ENCODE peak calls at places on chromosome 18, in four cellular contexts. One of them, this sample, is unnamed.

GRCh38 chr18:31364190-31364589 is 12.4 kb upstream of the DSG4 start:
- DNase-seq in cardiac muscle cell: no peak
- DNase-seq in right lobe of liver: no peak
- DNase-seq in fibroblast of lung: no peak
- DNase-seq in this sample: no peak

GRCh38 chr18:68915066-68915465 is 117.2 kb downstream of the CCDC102B start:
- DNase-seq in cardiac muscle cell: no peak
- DNase-seq in right lobe of liver: no peak
- DNase-seq in fibroblast of lung: no peak
- DNase-seq in this sample: no peak

GRCh38 chr18:379665-380356 is 112.0 kb upstream of the THOC1 start:
- DNase-seq in right lobe of liver: no peak
- DNase-seq in fibroblast of lung: peak
- DNase-seq in cardiac muscle cell: no peak
- DNase-seq in this sample: peak

GRCh38 chr18:75183973-75184372 is 25.0 kb downstream of the PTGR3 start:
- DNase-seq in right lobe of liver: no peak
- DNase-seq in fibroblast of lung: no peak
- DNase-seq in cardiac muscle cell: no peak
- DNase-seq in this sample: no peak

GRCh38 chr18:41809652-41810051 is 145.4 kb upstream of the PIK3C3 start:
- DNase-seq in cardiac muscle cell: no peak
- DNase-seq in right lobe of liver: no peak
- DNase-seq in fibroblast of lung: no peak
- DNase-seq in this sample: no peak

GRCh38 chr18:34280653-34281052 is 55.9 kb upstream of the NOL4 start:
- DNase-seq in right lobe of liver: no peak
- DNase-seq in cardiac muscle cell: no peak
- DNase-seq in fibroblast of lung: no peak
- DNase-seq in this sample: no peak

GRCh38 chr18:46756559-46757201 is at the start of gene ST8SIA5:
- DNase-seq in right lobe of liver: no peak
- DNase-seq in fibroblast of lung: no peak
- DNase-seq in cardiac muscle cell: peak
- DNase-seq in this sample: peak

GRCh38 chr18:74425876-74426275 is 31.2 kb downstream of the DIPK1C start:
- DNase-seq in right lobe of liver: no peak
- DNase-seq in cardiac muscle cell: no peak
- DNase-seq in fibroblast of lung: no peak
- DNase-seq in this sample: no peak

GRCh38 chr18:37252854-37253396 is 312.7 kb downstream of the CELF4 start:
- DNase-seq in cardiac muscle cell: no peak
- DNase-seq in fibroblast of lung: no peak
- DNase-seq in right lobe of liver: no peak
- DNase-seq in this sample: peak

GRCh38 chr18:49645836-49646235 is 84.0 kb downstream of the LIPG start:
- DNase-seq in right lobe of liver: no peak
- DNase-seq in fibroblast of lung: peak
- DNase-seq in cardiac muscle cell: no peak
- DNase-seq in this sample: no peak

GRCh38 chr18:79780547-79780946 is 17.2 kb upstream of the KCNG2 start:
- DNase-seq in fibroblast of lung: no peak
- DNase-seq in right lobe of liver: peak
- DNase-seq in cardiac muscle cell: no peak
- DNase-seq in this sample: no peak

GRCh38 chr18:61575419-61575818 is 242.2 kb downstream of the CDH20 start:
- DNase-seq in right lobe of liver: no peak
- DNase-seq in cardiac muscle cell: no peak
- DNase-seq in fibroblast of lung: peak
- DNase-seq in this sample: no peak

GRCh38 chr18:2687390-2688001 is 32.0 kb downstream of the SMCHD1 start:
- DNase-seq in right lobe of liver: no peak
- DNase-seq in fibroblast of lung: no peak
- DNase-seq in cardiac muscle cell: no peak
- DNase-seq in this sample: no peak

GRCh38 chr18:45962461-45962860 is 4.7 kb downstream of the EPG5 start:
- DNase-seq in cardiac muscle cell: peak
- DNase-seq in fibroblast of lung: peak
- DNase-seq in right lobe of liver: no peak
- DNase-seq in this sample: no peak

GRCh38 chr18:79332601-79333000 is 63.1 kb upstream of the NFATC1 start:
- DNase-seq in fibroblast of lung: no peak
- DNase-seq in right lobe of liver: no peak
- DNase-seq in cardiac muscle cell: no peak
- DNase-seq in this sample: no peak

GRCh38 chr18:23337599-23338444 is 115.3 kb upstream of the RIOK3 start:
- DNase-seq in cardiac muscle cell: no peak
- DNase-seq in right lobe of liver: no peak
- DNase-seq in fibroblast of lung: peak
- DNase-seq in this sample: no peak

GRCh38 chr18:75827781-75828274 is 400.3 kb upstream of the SMIM21 start:
- DNase-seq in fibroblast of lung: no peak
- DNase-seq in cardiac muscle cell: no peak
- DNase-seq in right lobe of liver: no peak
- DNase-seq in this sample: no peak

GRCh38 chr18:72867721-72868665 is at the start of gene NETO1:
- DNase-seq in cardiac muscle cell: peak
- DNase-seq in fibroblast of lung: peak
- DNase-seq in right lobe of liver: no peak
- DNase-seq in this sample: no peak

GRCh38 chr18:4309227-4309626 is 145.9 kb downstream of the DLGAP1 start:
- DNase-seq in fibroblast of lung: no peak
- DNase-seq in right lobe of liver: no peak
- DNase-seq in cardiac muscle cell: no peak
- DNase-seq in this sample: no peak

GRCh38 chr18:55362303-55362702 is 225.7 kb downstream of the TCF4 start:
- DNase-seq in cardiac muscle cell: no peak
- DNase-seq in right lobe of liver: no peak
- DNase-seq in fibroblast of lung: no peak
- DNase-seq in this sample: no peak

GRCh38 chr18:38330573-38330972 is 765.0 kb upstream of the CELF4 start:
- DNase-seq in cardiac muscle cell: no peak
- DNase-seq in right lobe of liver: no peak
- DNase-seq in fibroblast of lung: no peak
- DNase-seq in this sample: no peak

GRCh38 chr18:21930177-21930576 is 189.6 kb downstream of the MIB1 start:
- DNase-seq in fibroblast of lung: no peak
- DNase-seq in right lobe of liver: no peak
- DNase-seq in cardiac muscle cell: no peak
- DNase-seq in this sample: no peak

GRCh38 chr18:21928925-21929324 is 188.3 kb downstream of the MIB1 start:
- DNase-seq in fibroblast of lung: no peak
- DNase-seq in cardiac muscle cell: no peak
- DNase-seq in right lobe of liver: no peak
- DNase-seq in this sample: no peak

GRCh38 chr18:21934766-21935015 is 194.1 kb downstream of the MIB1 start:
- DNase-seq in fibroblast of lung: no peak
- DNase-seq in right lobe of liver: no peak
- DNase-seq in cardiac muscle cell: no peak
- DNase-seq in this sample: no peak

GRCh38 chr18:21933931-21934765 is 193.6 kb downstream of the MIB1 start:
- DNase-seq in cardiac muscle cell: no peak
- DNase-seq in fibroblast of lung: no peak
- DNase-seq in right lobe of liver: no peak
- DNase-seq in this sample: no peak
- TF ChIP-seq CTCF in cardiac muscle cell: no peak
- TF ChIP-seq CTCF in fibroblast of lung: no peak
- TF ChIP-seq CTCF in right lobe of liver: no peak
- TF ChIP-seq CTCF in this sample: no peak

GRCh38 chr18:7872569-7872968 is 305.5 kb downstream of the PTPRM start:
- DNase-seq in fibroblast of lung: peak
- DNase-seq in cardiac muscle cell: peak
- DNase-seq in right lobe of liver: no peak
- DNase-seq in this sample: no peak
- TF ChIP-seq CTCF in fibroblast of lung: peak
- TF ChIP-seq CTCF in cardiac muscle cell: peak
- TF ChIP-seq CTCF in right lobe of liver: peak
- TF ChIP-seq CTCF in this sample: peak

GRCh38 chr18:12314586-12315305 is 6.7 kb downstream of the TUBB6 start:
- DNase-seq in cardiac muscle cell: no peak
- DNase-seq in right lobe of liver: no peak
- DNase-seq in fibroblast of lung: no peak
- DNase-seq in this sample: no peak
- TF ChIP-seq CTCF in cardiac muscle cell: no peak
- TF ChIP-seq CTCF in right lobe of liver: no peak
- TF ChIP-seq CTCF in fibroblast of lung: no peak
- TF ChIP-seq CTCF in this sample: no peak

GRCh38 chr18:58335821-58336220 is 291.8 kb downstream of the NEDD4L start:
- DNase-seq in fibroblast of lung: peak
- DNase-seq in cardiac muscle cell: no peak
- DNase-seq in right lobe of liver: no peak
- DNase-seq in this sample: no peak
- TF ChIP-seq CTCF in fibroblast of lung: peak
- TF ChIP-seq CTCF in cardiac muscle cell: peak
- TF ChIP-seq CTCF in right lobe of liver: no peak
- TF ChIP-seq CTCF in this sample: no peak

GRCh38 chr18:58398648-58399398 is 230.1 kb downstream of the ALPK2 start:
- DNase-seq in cardiac muscle cell: no peak
- DNase-seq in fibroblast of lung: no peak
- DNase-seq in right lobe of liver: no peak
- DNase-seq in this sample: no peak

GRCh38 chr18:58402951-58403702 is 225.8 kb downstream of the ALPK2 start:
- DNase-seq in cardiac muscle cell: peak
- DNase-seq in right lobe of liver: peak
- DNase-seq in fibroblast of lung: no peak
- DNase-seq in this sample: no peak

GRCh38 chr18:58402247-58402646 is 226.6 kb downstream of the ALPK2 start:
- DNase-seq in fibroblast of lung: peak
- DNase-seq in right lobe of liver: no peak
- DNase-seq in cardiac muscle cell: peak
- DNase-seq in this sample: peak

GRCh38 chr18:58401191-58401590 is 227.7 kb downstream of the ALPK2 start:
- DNase-seq in right lobe of liver: no peak
- DNase-seq in cardiac muscle cell: no peak
- DNase-seq in fibroblast of lung: no peak
- DNase-seq in this sample: no peak

DNA sequence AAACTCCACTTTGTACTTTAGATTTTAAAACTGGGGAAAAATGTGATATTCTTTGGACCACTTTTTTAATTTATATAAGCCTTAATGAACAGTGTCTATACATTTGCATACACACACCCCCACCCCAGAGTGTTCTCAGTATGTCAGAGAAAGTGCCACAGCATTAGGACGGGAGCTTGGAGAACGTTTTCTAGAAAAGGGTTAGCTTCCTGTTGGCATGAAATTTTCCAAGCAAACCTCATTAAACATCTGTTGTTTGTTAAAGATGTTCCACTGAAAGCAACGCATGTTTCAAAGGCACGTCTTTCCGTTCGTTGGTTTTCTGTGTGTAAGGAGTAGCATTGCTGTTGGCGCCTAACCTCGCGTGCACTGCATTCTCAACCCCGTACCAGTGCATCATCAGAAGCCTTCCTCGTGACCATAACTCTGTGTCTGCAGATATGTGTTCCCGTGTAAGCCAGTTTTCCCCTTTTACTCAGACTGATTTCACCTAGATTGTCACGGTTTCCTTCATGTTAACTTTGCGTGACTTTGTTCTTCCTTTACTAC is 228.5 kb downstream of the ALPK2 start:
- DNase-seq in fibroblast of lung: no peak
- DNase-seq in cardiac muscle cell: no peak
- DNase-seq in right lobe of liver: no peak
- DNase-seq in this sample: no peak
- TF ChIP-seq CTCF in fibroblast of lung: no peak
- TF ChIP-seq CTCF in cardiac muscle cell: no peak
- TF ChIP-seq CTCF in right lobe of liver: no peak
- TF ChIP-seq CTCF in this sample: no peak

This sample was measured in heart left ventricle.